ENCODE peak calls at places on chromosomes 4 and X, in nine cellular contexts. D is lung; F is GM12865; P is stimulated activated CD8-positive, alpha-beta memory T cell treated with anti-CD3 and anti-CD28 coated beads, Interleukin-7, amount 100 ng/mL, for 4 hours; M is substantia nigra; N is COR-L47; U is endothelial cell; Y is activated T-helper 1 cell treated with anti-CD3 and anti-CD28 coated beads, Interleukin-2, amount 50 U/mL, for 16 hours; A is neural crest cell. O is an unnamed sample.
A peak's percentile ranks its signal among the peaks of the same experiment; 100 is the strongest.

GRCh38 chrX:28590394-28590793 is 3.1 kb downstream of the IL1RAPL1 start:
- DNase-seq in D (no peak), F (no peak), P (no peak), M (no peak), N (no peak), U (no peak), Y (no peak), A (no peak), O (no peak)

GRCh38 chr4:56656346-56656643 is 24.8 kb downstream of the HOPX start:
- DNase-seq in D (no peak), F (peak; percentile 18), P (no peak), M (no peak), N (no peak), U (peak; percentile 32), Y (no peak), A (peak; percentile 14), O (peak; percentile 26)

GRCh38 chr4:82063017-82063416 is 310.8 kb downstream of the HNRNPD start:
- DNase-seq in D (no peak), F (no peak), P (no peak), M (no peak), N (no peak), U (no peak), Y (no peak), A (no peak), O (no peak)

GRCh38 chrX:53280703-53281320 is 572 bp downstream of the IQSEC2 start:
- DNase-seq in D (no peak), F (no peak), P (no peak), M (no peak), N (no peak), U (no peak), Y (no peak), A (no peak), O (no peak)

GRCh38 chr4:143270266-143270838 is 66.3 kb upstream of the GAB1 start:
- DNase-seq in D (no peak), F (no peak), P (no peak), M (no peak), N (no peak), U (no peak), Y (no peak), A (no peak), O (no peak)

GRCh38 chr4:98682719-98683118 is 24.3 kb upstream of the TSPAN5 start:
- DNase-seq in D (no peak), F (no peak), P (no peak), M (no peak), N (no peak), U (no peak), Y (no peak), A (no peak), O (no peak)

GRCh38 chr4:173531085-173531965 is 1.3 kb upstream of the HAND2 start:
- DNase-seq in D (no peak), F (no peak), P (no peak), M (no peak), N (no peak), U (no peak), Y (no peak), A (no peak), O (no peak)

GRCh38 chr4:126530996-126531585 is 1101.7 kb upstream of the INTU start:
- DNase-seq in D (no peak), F (no peak), P (no peak), M (no peak), N (no peak), U (no peak), Y (no peak), A (no peak), O (no peak)

GRCh38 chr4:38002451-38003071 is 42.4 kb downstream of the PTTG2 start:
- DNase-seq in D (no peak), F (no peak), P (no peak), M (no peak), N (no peak), U (no peak), Y (no peak), A (no peak), O (no peak)

GRCh38 chrX:136130931-136131843 is 16.1 kb upstream of the FHL1 start:
- DNase-seq in D (no peak), F (no peak), P (no peak), M (no peak), N (no peak), U (no peak), Y (no peak), A (no peak), O (no peak)

GRCh38 chrX:109600114-109600710 is 24.8 kb downstream of the KCNE5 start:
- DNase-seq in D (no peak), F (no peak), P (no peak), M (no peak), N (no peak), U (no peak), Y (no peak), A (peak; percentile 7), O (no peak)

GRCh38 chr4:129095811-129096454 is at the start of gene C4orf33:
- DNase-seq in D (peak; percentile 73), F (peak; percentile 87), P (peak; percentile 81), M (peak; percentile 83), N (peak; percentile 25), U (peak; percentile 58), Y (peak; percentile 36), A (peak; percentile 45), O (peak; percentile 36)

GRCh38 chrX:15790766-15791380 is 589 bp downstream of the ZRSR2 start:
- DNase-seq in D (no peak), F (peak; percentile 20), P (no peak), M (no peak), N (no peak), U (no peak), Y (no peak), A (no peak), O (no peak)

GRCh38 chr4:126727461-126727860 is 905.3 kb upstream of the INTU start:
- DNase-seq in D (no peak), F (no peak), P (no peak), M (no peak), N (no peak), U (no peak), Y (no peak), A (no peak), O (no peak)